ENCODE peak calls at places on chromosomes 5 and 9, in five cellular contexts. One of them, this sample, is unnamed.

GRCh38 chr5:148397968-148398595 is 14.3 kb downstream of the FBXO38 start:
- DNase-seq in fibroblast of lung: no peak
- DNase-seq in left ventricle myocardium inferior: no peak
- DNase-seq in bronchial epithelial cell: peak; percentile 81
- DNase-seq in body of pancreas: no peak
- DNase-seq in this sample: peak; percentile 19

GRCh38 chr9:107211331-107211730 is 71.7 kb upstream of the RAD23B start:
- DNase-seq in bronchial epithelial cell: no peak
- DNase-seq in body of pancreas: no peak
- DNase-seq in left ventricle myocardium inferior: no peak
- DNase-seq in fibroblast of lung: no peak
- DNase-seq in this sample: no peak

GRCh38 chr9:128568470-128569083 is 16.2 kb downstream of the SPTAN1 start:
- DNase-seq in body of pancreas: no peak
- DNase-seq in left ventricle myocardium inferior: no peak
- DNase-seq in bronchial epithelial cell: peak; percentile 12
- DNase-seq in fibroblast of lung: peak; percentile 13
- DNase-seq in this sample: no peak

GRCh38 chr5:94885931-94886330 is 267.5 kb downstream of the SLF1 start:
- DNase-seq in body of pancreas: no peak
- DNase-seq in bronchial epithelial cell: no peak
- DNase-seq in fibroblast of lung: no peak
- DNase-seq in left ventricle myocardium inferior: no peak
- DNase-seq in this sample: no peak

GRCh38 chr5:153256-153655 is 38.0 kb upstream of the LRRC14B start:
- DNase-seq in bronchial epithelial cell: peak; percentile 65
- DNase-seq in fibroblast of lung: peak; percentile 40
- DNase-seq in body of pancreas: no peak
- DNase-seq in left ventricle myocardium inferior: no peak
- DNase-seq in this sample: no peak

GRCh38 chr5:61167382-61167781 is 5.1 kb upstream of the SMIM15 start:
- DNase-seq in fibroblast of lung: peak; percentile 69
- DNase-seq in bronchial epithelial cell: peak; percentile 37
- DNase-seq in left ventricle myocardium inferior: no peak
- DNase-seq in body of pancreas: peak; percentile 41
- DNase-seq in this sample: peak; percentile 37

GRCh38 chr9:3528466-3528865 is 2.7 kb upstream of the RFX3 start:
- DNase-seq in bronchial epithelial cell: no peak
- DNase-seq in fibroblast of lung: no peak
- DNase-seq in left ventricle myocardium inferior: no peak
- DNase-seq in body of pancreas: no peak
- DNase-seq in this sample: no peak

GRCh38 chr5:66896207-66896606 is 300.0 kb downstream of the MAST4 start:
- DNase-seq in bronchial epithelial cell: peak; percentile 88
- DNase-seq in body of pancreas: no peak
- DNase-seq in fibroblast of lung: no peak
- DNase-seq in left ventricle myocardium inferior: no peak
- DNase-seq in this sample: no peak

GRCh38 chr5:100516285-100516684 is 18.9 kb upstream of the FAM174A start:
- DNase-seq in bronchial epithelial cell: no peak
- DNase-seq in left ventricle myocardium inferior: no peak
- DNase-seq in fibroblast of lung: no peak
- DNase-seq in body of pancreas: no peak
- DNase-seq in this sample: no peak

GRCh38 chr5:100519075-100519474 is 16.1 kb upstream of the FAM174A start:
- DNase-seq in body of pancreas: no peak
- DNase-seq in fibroblast of lung: no peak
- DNase-seq in bronchial epithelial cell: no peak
- DNase-seq in left ventricle myocardium inferior: no peak
- DNase-seq in this sample: no peak

GRCh38 chr5:100517301-100517974 is 17.7 kb upstream of the FAM174A start:
- DNase-seq in bronchial epithelial cell: peak; percentile 79
- DNase-seq in left ventricle myocardium inferior: no peak
- DNase-seq in fibroblast of lung: no peak
- DNase-seq in body of pancreas: no peak
- DNase-seq in this sample: peak; percentile 23

GRCh38 chr5:100518377-100518776 is 16.8 kb upstream of the FAM174A start:
- DNase-seq in body of pancreas: no peak
- DNase-seq in bronchial epithelial cell: no peak
- DNase-seq in fibroblast of lung: no peak
- DNase-seq in left ventricle myocardium inferior: no peak
- DNase-seq in this sample: no peak

GRCh38 chr5:100520348-100520747 is 14.8 kb upstream of the FAM174A start:
- DNase-seq in body of pancreas: no peak
- DNase-seq in bronchial epithelial cell: no peak
- DNase-seq in left ventricle myocardium inferior: no peak
- DNase-seq in fibroblast of lung: no peak
- DNase-seq in this sample: no peak
- TF ChIP-seq CTCF in body of pancreas: no peak
- TF ChIP-seq CTCF in bronchial epithelial cell: peak; percentile 30
- TF ChIP-seq CTCF in left ventricle myocardium inferior: no peak
- TF ChIP-seq CTCF in fibroblast of lung: no peak
- TF ChIP-seq CTCF in this sample: no peak

GRCh38 chr9:98204692-98205091 is 12.3 kb upstream of the CORO2A start:
- DNase-seq in body of pancreas: no peak
- DNase-seq in fibroblast of lung: no peak
- DNase-seq in bronchial epithelial cell: no peak
- DNase-seq in left ventricle myocardium inferior: no peak
- DNase-seq in this sample: no peak
- TF ChIP-seq CTCF in body of pancreas: no peak
- TF ChIP-seq CTCF in fibroblast of lung: no peak
- TF ChIP-seq CTCF in bronchial epithelial cell: no peak
- TF ChIP-seq CTCF in left ventricle myocardium inferior: no peak
- TF ChIP-seq CTCF in this sample: no peak

GRCh38 chr5:137218471-137218870 is 280.7 kb downstream of the SPOCK1 start:
- DNase-seq in left ventricle myocardium inferior: no peak
- DNase-seq in body of pancreas: peak; percentile 20
- DNase-seq in fibroblast of lung: no peak
- DNase-seq in bronchial epithelial cell: peak; percentile 85
- DNase-seq in this sample: no peak
- TF ChIP-seq CTCF in left ventricle myocardium inferior: no peak
- TF ChIP-seq CTCF in body of pancreas: no peak
- TF ChIP-seq CTCF in fibroblast of lung: no peak
- TF ChIP-seq CTCF in bronchial epithelial cell: no peak
- TF ChIP-seq CTCF in this sample: no peak

DNA sequence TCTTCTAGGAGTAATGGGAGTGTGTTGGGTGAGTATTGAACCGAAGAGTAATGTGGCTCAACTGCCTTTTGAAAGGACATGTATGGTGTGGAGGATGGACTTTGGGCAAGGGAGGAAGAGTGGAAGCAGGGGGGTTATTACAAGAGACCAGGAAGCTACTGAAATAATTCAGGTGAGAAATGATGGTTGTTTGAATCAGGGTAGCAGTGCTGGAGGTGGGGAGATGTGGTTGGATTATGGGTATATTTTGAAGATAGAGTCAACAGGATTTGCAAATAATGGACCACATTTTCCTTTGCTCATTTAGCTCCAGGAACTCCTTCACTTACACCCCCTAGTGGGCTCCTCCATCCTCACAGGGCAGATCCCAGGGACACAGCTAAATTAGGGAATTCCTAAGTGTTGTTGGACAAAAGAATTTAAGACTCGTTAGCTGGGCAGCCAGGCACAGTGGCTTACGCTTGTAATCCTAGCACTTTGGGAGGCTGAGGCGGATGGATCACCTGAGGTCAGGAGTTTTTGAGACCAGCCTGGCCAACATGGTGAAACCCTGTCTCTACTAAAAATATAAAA is 1.2 kb upstream of the SLC4A9 start:
- DNase-seq in fibroblast of lung: peak; percentile 42
- DNase-seq in body of pancreas: no peak
- DNase-seq in left ventricle myocardium inferior: no peak
- DNase-seq in bronchial epithelial cell: no peak
- DNase-seq in this sample: peak; percentile 67
- TF ChIP-seq CTCF in fibroblast of lung: peak; percentile 56
- TF ChIP-seq CTCF in body of pancreas: no peak
- TF ChIP-seq CTCF in left ventricle myocardium inferior: peak; percentile 48
- TF ChIP-seq CTCF in bronchial epithelial cell: peak; percentile 48
- TF ChIP-seq CTCF in this sample: peak; percentile 22

GRCh38 chr5:95959964-95960801 is 1.5 kb downstream of the ELL2 start:
- DNase-seq in body of pancreas: peak; percentile 38
- DNase-seq in fibroblast of lung: peak; percentile 62
- DNase-seq in bronchial epithelial cell: no peak
- DNase-seq in left ventricle myocardium inferior: no peak
- DNase-seq in this sample: peak; percentile 25
- TF ChIP-seq CTCF in body of pancreas: no peak
- TF ChIP-seq CTCF in fibroblast of lung: peak; percentile 14
- TF ChIP-seq CTCF in bronchial epithelial cell: no peak
- TF ChIP-seq CTCF in left ventricle myocardium inferior: peak; percentile 19
- TF ChIP-seq CTCF in this sample: no peak

DNA sequence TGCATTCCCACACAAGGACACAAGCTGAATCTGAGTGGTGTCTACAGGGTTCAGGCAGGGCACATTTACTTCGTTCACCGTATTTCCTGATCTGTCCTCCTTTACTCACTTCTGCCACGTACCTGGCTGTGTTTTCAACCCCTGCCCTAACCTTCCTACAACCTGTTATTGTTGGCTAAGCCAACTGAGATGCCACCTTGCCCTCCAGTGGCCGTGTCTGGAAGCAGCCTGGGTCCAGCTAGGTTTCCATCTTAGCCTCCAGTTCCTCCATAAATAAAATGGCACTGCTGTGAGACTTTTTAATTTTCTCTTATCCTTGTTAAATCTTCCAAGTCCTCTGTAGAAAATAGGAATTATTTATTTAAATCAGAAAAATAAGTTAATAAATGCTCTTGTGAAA is 64.8 kb downstream of the ATP10B start:
- DNase-seq in left ventricle myocardium inferior: no peak
- DNase-seq in bronchial epithelial cell: peak; percentile 17
- DNase-seq in body of pancreas: peak; percentile 61
- DNase-seq in fibroblast of lung: no peak
- DNase-seq in this sample: peak; percentile 78
- TF ChIP-seq CTCF in left ventricle myocardium inferior: no peak
- TF ChIP-seq CTCF in bronchial epithelial cell: peak; percentile 52
- TF ChIP-seq CTCF in body of pancreas: peak; percentile 48
- TF ChIP-seq CTCF in fibroblast of lung: no peak
- TF ChIP-seq CTCF in this sample: peak; percentile 73

This sample was measured in Calu3.